ENCODE peak calls at places on chromosomes 13 and 19, in ten cellular contexts. B, I, H, N, S, G, M, J, Y and L are unnamed samples.

GRCh38 chr19:17743874-17744273 is 7.4 kb upstream of the FCHO1 start:
- DNase-seq in H (no peak), I (no peak), N (no peak), S (no peak), B (no peak), M (no peak), J (peak; percentile 76), Y (no peak), G (peak; percentile 28), L (no peak)

GRCh38 chr19:58559275-58560006 is 1.0 kb upstream of the UBE2M start:
- DNase-seq in S (no peak), Y (peak; percentile 92), B (peak; percentile 99), N (no peak), J (peak; percentile 92), G (peak; percentile 91), I (no peak), M (peak; percentile 92), H (peak; percentile 83), L (no peak)

GRCh38 chr19:46863818-46864629 is 3.2 kb downstream of the ARHGAP35 start:
- DNase-seq in I (no peak), H (no peak), S (no peak), J (peak; percentile 74), Y (no peak), N (no peak), M (peak; percentile 77), B (no peak), G (no peak), L (no peak)

GRCh38 chr19:9381367-9381785 is 18.6 kb downstream of the ZNF177 start:
- DNase-seq in H (no peak), B (no peak), N (no peak), I (no peak), Y (no peak), S (no peak), G (no peak), M (no peak), J (peak; percentile 7), L (no peak)

GRCh38 chr19:7905859-7906258 is 2.2 kb downstream of the MAP2K7 start:
- DNase-seq in Y (no peak), M (no peak), H (no peak), S (no peak), G (no peak), J (no peak), N (no peak), I (no peak), B (no peak), L (no peak)

GRCh38 chr19:1302534-1303239 is 17.0 kb downstream of the EFNA2 start:
- DNase-seq in N (no peak), J (no peak), I (no peak), H (no peak), G (no peak), Y (peak; percentile 87), B (no peak), M (no peak), S (no peak), L (peak; percentile 20)

GRCh38 chr13:31046711-31047279 is 114.3 kb downstream of the TEX26 start:
- DNase-seq in I (peak; percentile 32), G (peak; percentile 58), J (peak; percentile 64), M (no peak), N (no peak), Y (no peak), B (no peak), H (no peak), S (peak; percentile 92), L (peak; percentile 81)

GRCh38 chr19:47541507-47541906 is 26.6 kb upstream of the NAPA start:
- DNase-seq in Y (no peak), J (no peak), I (no peak), S (no peak), N (no peak), B (no peak), G (no peak), M (no peak), H (peak; percentile 42), L (no peak)

GRCh38 chr13:84192125-84192524 is 309.9 kb upstream of the SLITRK1 start:
- DNase-seq in B (no peak), S (no peak), I (no peak), Y (no peak), M (no peak), H (no peak), J (peak; percentile 88), G (peak; percentile 33), N (no peak), L (no peak)

GRCh38 chr19:41597600-41598041 is 21.7 kb downstream of the CEACAM21 start:
- DNase-seq in G (peak; percentile 49), Y (no peak), J (peak; percentile 74), S (peak; percentile 78), B (peak; percentile 99), I (peak; percentile 45), N (peak; percentile 59), H (peak; percentile 80), M (no peak), L (peak; percentile 25)

GRCh38 chr19:41355802-41356201 is 2.1 kb upstream of the TGFB1 start:
- DNase-seq in M (no peak), S (no peak), J (no peak), H (no peak), N (no peak), I (no peak), Y (no peak), B (no peak), G (no peak), L (no peak)

GRCh38 chr13:47291116-47291656 is 394.3 kb upstream of the HTR2A start:
- DNase-seq in J (no peak), N (no peak), H (no peak), M (no peak), I (no peak), S (no peak), G (no peak), Y (no peak), B (no peak), L (no peak)

GRCh38 chr13:107025991-107026390 is 458.1 kb upstream of the ARGLU1 start:
- DNase-seq in G (no peak), J (peak; percentile 20), Y (no peak), M (no peak), I (no peak), N (no peak), S (no peak), H (no peak), B (no peak), L (no peak)

GRCh38 chr19:38277549-38277948 is 13.2 kb downstream of the SPINT2 start:
- DNase-seq in M (no peak), B (no peak), G (no peak), N (no peak), S (no peak), Y (no peak), J (peak; percentile 60), I (no peak), H (no peak), L (no peak)

GRCh38 chr13:38763446-38764381 is 76.8 kb downstream of the FREM2 start:
- DNase-seq in B (peak; percentile 1), N (no peak), J (peak; percentile 60), Y (no peak), H (no peak), M (no peak), G (no peak), I (peak; percentile 45), S (peak; percentile 78), L (no peak)

GRCh38 chr19:57830071-57830602 is at the start of gene ZNF587B:
- DNase-seq in N (peak; percentile 17), Y (peak; percentile 75), B (no peak), S (peak; percentile 7), H (peak; percentile 26), M (no peak), J (peak; percentile 89), G (peak; percentile 40), I (no peak), L (peak; percentile 11)

GRCh38 chr19:35609881-35610353 is 2.6 kb upstream of the HAUS5 start:
- DNase-seq in J (no peak), N (no peak), B (no peak), H (peak; percentile 68), Y (no peak), G (no peak), I (no peak), S (no peak), M (no peak), L (no peak)

GRCh38 chr13:91045351-91046034 is 302.0 kb upstream of the MIR17HG start:
- DNase-seq in H (no peak), N (no peak), J (peak; percentile 14), S (peak; percentile 3), G (no peak), I (no peak), B (peak; percentile 1), M (no peak), Y (no peak), L (no peak)

GRCh38 chr13:49248433-49249002 is 793 bp downstream of the CDADC1 start:
- DNase-seq in Y (no peak), S (no peak), J (no peak), I (no peak), H (no peak), M (no peak), G (no peak), B (peak; percentile 3), N (no peak), L (no peak)

GRCh38 chr19:869245-870177 is 10.0 kb downstream of the CFD start:
- DNase-seq in G (peak; percentile 89), N (no peak), S (no peak), M (peak; percentile 73), Y (no peak), I (no peak), J (peak; percentile 89), H (no peak), B (peak; percentile 66), L (no peak)

GRCh38 chr19:10808937-10809655 is 26.9 kb downstream of the TMED1 start:
- DNase-seq in H (peak; percentile 80), S (no peak), M (no peak), G (peak; percentile 53), Y (no peak), N (no peak), J (peak; percentile 47), I (no peak), B (no peak), L (no peak)

GRCh38 chr13:49791214-49791752 is 1.2 kb downstream of the KPNA3 start:
- DNase-seq in S (no peak), M (no peak), N (no peak), G (no peak), J (peak; percentile 39), B (no peak), Y (no peak), H (peak; percentile 20), I (no peak), L (no peak)

GRCh38 chr19:13884726-13885591 is 8.0 kb downstream of the NANOS3 start:
- DNase-seq in N (no peak), I (no peak), B (no peak), J (no peak), G (no peak), H (no peak), S (peak; percentile 66), M (no peak), Y (no peak), L (no peak)

GRCh38 chr19:4555657-4556561 is 3.6 kb downstream of the SEMA6B start:
- DNase-seq in H (no peak), S (no peak), G (no peak), M (no peak), J (no peak), N (no peak), B (peak; percentile 57), I (peak; percentile 32), Y (no peak), L (no peak)

GRCh38 chr19:4362038-4362828 is 18.9 kb downstream of the MPND start:
- DNase-seq in I (no peak), Y (no peak), G (no peak), M (peak; percentile 45), S (no peak), B (no peak), N (no peak), H (no peak), J (no peak), L (no peak)

GRCh38 chr19:42048992-42049391 is 21.0 kb downstream of the GRIK5 start:
- DNase-seq in N (no peak), H (no peak), G (no peak), I (peak; percentile 26), J (no peak), S (no peak), B (no peak), Y (no peak), M (no peak), L (no peak)

GRCh38 chr19:12884926-12885748 is 1.9 kb downstream of the KLF1 start:
- DNase-seq in H (peak; percentile 91), B (peak; percentile 54), G (no peak), J (peak; percentile 60), I (peak; percentile 95), Y (peak; percentile 75), N (peak; percentile 79), M (no peak), S (no peak), L (peak; percentile 69)

GRCh38 chr13:50509771-50510441 is 333.6 kb downstream of the DLEU7 start:
- DNase-seq in J (no peak), M (no peak), N (no peak), I (no peak), B (no peak), Y (no peak), G (no peak), S (no peak), H (no peak), L (no peak)